ENCODE peak calls at places on chromosomes 13 and 19, in eight cellular contexts. I is naive thymus-derived CD4-positive, alpha-beta T cell; Z is heart right ventricle; F is left ventricle myocardium inferior; Y is AG04449; P is mammary epithelial cell; C is neuronal stem cell; B is foreskin fibroblast. E is an unnamed sample.

GRCh38 chr19:17965370-17966114 is 1.4 kb upstream of the KCNN1 start:
- DNase-seq in Y (no peak), C (no peak), P (no peak), B (no peak), F (no peak), Z (no peak), I (no peak), E (no peak)

GRCh38 chr13:101718496-101718895 is 266.0 kb downstream of the ITGBL1 start:
- DNase-seq in B (no peak), Y (no peak), I (no peak), F (no peak), P (no peak), C (no peak), Z (no peak), E (no peak)

GRCh38 chr13:93746589-93746988 is 520.0 kb downstream of the GPC6 start:
- DNase-seq in Y (no peak), F (no peak), I (no peak), C (no peak), B (no peak), Z (no peak), P (no peak), E (no peak)

GRCh38 chr13:93708323-93709075 is 481.9 kb downstream of the GPC6 start:
- DNase-seq in C (no peak), P (no peak), F (no peak), B (no peak), I (no peak), Z (no peak), Y (no peak), E (no peak)

GRCh38 chr19:14375055-14375581 is 6.1 kb upstream of the ADGRE5 start:
- DNase-seq in P (no peak), F (peak), Z (peak), I (peak), C (no peak), Y (no peak), B (no peak), E (no peak)

GRCh38 chr13:95355491-95355890 is 54.2 kb upstream of the ABCC4 start:
- DNase-seq in Z (no peak), I (no peak), B (peak), Y (peak), C (no peak), F (no peak), P (peak), E (no peak)

GRCh38 chr19:40693896-40694295 is 3.4 kb upstream of the NUMBL start:
- DNase-seq in B (no peak), P (no peak), C (no peak), I (no peak), Z (no peak), Y (no peak), F (no peak), E (no peak)

GRCh38 chr13:39603424-39603947 is 493 bp upstream of the LHFPL6 start:
- DNase-seq in I (no peak), Y (no peak), P (no peak), B (peak), F (no peak), C (no peak), Z (no peak), E (peak)

GRCh38 chr13:33003458-33004019 is 12.7 kb upstream of the KL start:
- DNase-seq in I (no peak), F (no peak), C (no peak), P (no peak), B (no peak), Z (no peak), Y (no peak), E (no peak)

GRCh38 chr19:23762548-23762883 is 3.8 kb upstream of the ZNF681 start:
- DNase-seq in Z (no peak), P (no peak), C (no peak), I (no peak), F (no peak), B (no peak), Y (no peak), E (no peak)

GRCh38 chr19:23762884-23763711 is 4.4 kb upstream of the ZNF681 start:
- DNase-seq in B (no peak), P (peak), Z (peak), C (peak), Y (no peak), F (peak), I (peak), E (peak)

DNA sequence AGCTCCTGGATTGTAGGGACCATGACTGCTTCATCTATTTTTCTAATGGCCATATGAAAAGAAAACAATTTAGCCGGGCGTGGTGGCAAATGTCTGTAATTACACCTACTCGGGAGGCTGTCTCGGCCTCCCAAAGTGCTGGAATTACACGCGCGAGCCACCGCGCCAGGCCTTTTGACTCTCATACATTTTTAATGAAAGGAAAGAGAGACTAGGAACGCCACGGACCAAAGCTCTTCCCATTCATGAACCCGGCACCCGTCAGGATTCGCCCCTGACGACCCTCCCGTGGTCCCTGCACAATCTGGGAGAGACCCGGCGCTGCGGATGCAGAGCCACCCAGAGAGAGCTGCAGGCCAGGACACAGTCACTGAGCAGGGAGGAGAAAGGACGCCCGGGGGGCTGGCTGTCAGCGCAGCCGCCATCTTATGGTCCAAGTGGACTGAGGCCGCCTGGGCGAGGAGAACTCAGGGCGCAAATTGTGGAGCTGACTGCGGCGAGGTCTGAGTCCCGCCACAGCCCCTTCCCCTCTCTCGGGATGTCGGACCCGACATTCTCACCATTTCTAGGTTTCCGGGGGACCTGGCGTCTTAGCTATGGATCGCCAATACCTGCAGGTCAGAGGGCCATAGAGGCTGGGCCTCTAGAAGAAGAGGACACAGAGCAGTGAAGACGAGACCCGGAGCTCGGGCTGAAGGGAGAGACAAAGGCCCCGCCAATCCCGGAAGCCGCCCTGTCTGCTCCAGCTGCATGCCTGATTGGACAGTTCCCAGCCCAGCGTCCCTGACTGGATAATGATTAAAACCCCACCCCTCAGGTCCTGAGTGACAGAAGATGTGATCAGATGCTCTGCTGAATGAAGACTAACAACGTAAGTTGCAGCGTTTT is at the start of gene ZNF681:
- DNase-seq in C (peak), I (peak), F (peak), B (peak), Y (peak), Z (peak), P (peak), E (peak)
- H3K4me3 ChIP-seq in C (peak), I (peak), F (peak), B (peak), Y (peak), Z (peak), P (peak), E (peak)

GRCh38 chr19:28466107-28467045 is 746.6 kb downstream of the UQCRFS1 start:
- DNase-seq in P (peak), Y (no peak), F (peak), I (peak), Z (peak), C (peak), B (peak), E (peak)

GRCh38 chr19:28472111-28472510 is 740.8 kb downstream of the UQCRFS1 start:
- DNase-seq in I (no peak), Y (no peak), C (no peak), P (no peak), B (no peak), Z (no peak), F (no peak), E (no peak)

GRCh38 chr19:28472843-28473242 is 740.1 kb downstream of the UQCRFS1 start:
- DNase-seq in B (no peak), C (no peak), P (no peak), Z (peak), F (peak), Y (no peak), I (no peak), E (no peak)

GRCh38 chr19:28468701-28469459 is 744.1 kb downstream of the UQCRFS1 start:
- DNase-seq in Z (no peak), P (no peak), C (no peak), B (peak), Y (no peak), F (no peak), I (peak), E (no peak)

GRCh38 chr19:28469544-28469943 is 743.4 kb downstream of the UQCRFS1 start:
- DNase-seq in C (no peak), P (no peak), Y (no peak), I (no peak), Z (no peak), B (no peak), F (no peak), E (no peak)
- H3K4me3 ChIP-seq in C (no peak), P (no peak), Y (no peak), I (no peak), Z (no peak), B (no peak), F (no peak), E (no peak)

GRCh38 chr19:16326401-16327130 is 1.9 kb downstream of the KLF2 start:
- DNase-seq in I (peak), C (no peak), Y (no peak), F (no peak), B (no peak), P (no peak), Z (no peak), E (no peak)

GRCh38 chr19:16327911-16328823 is 3.5 kb downstream of the KLF2 start:
- DNase-seq in P (no peak), I (peak), C (no peak), F (peak), B (peak), Y (no peak), Z (peak), E (peak)

GRCh38 chr19:16328824-16329482 is 4.3 kb downstream of the KLF2 start:
- DNase-seq in B (no peak), Z (no peak), C (no peak), Y (no peak), F (no peak), P (no peak), I (peak), E (peak)

GRCh38 chr19:16327131-16327450 is 2.5 kb downstream of the KLF2 start:
- DNase-seq in B (no peak), F (no peak), P (no peak), Y (no peak), C (no peak), I (no peak), Z (no peak), E (no peak)

DNA sequence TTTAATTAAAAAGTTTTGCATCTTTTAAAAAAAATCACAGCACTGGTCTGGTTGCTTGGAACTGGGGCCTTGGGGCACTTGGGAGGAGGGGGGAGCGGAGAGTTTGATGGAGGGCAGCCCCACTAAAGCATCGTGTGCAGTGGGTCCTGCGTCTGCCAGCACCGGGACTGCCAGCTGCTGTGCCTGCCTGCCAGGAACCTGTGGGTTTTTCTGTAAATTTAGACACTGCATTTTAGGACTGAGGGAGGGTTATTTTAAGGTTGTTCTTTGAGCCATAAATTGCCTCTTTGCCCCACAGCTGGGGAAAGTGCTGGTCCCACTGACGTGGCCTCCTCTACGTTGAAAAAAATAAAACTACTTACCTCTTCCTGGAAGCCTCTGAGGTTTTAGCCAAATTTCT is 2.9 kb downstream of the KLF2 start:
- DNase-seq in F (no peak), I (peak), B (no peak), Z (no peak), Y (no peak), C (no peak), P (no peak), E (no peak)
- H3K4me3 ChIP-seq in F (peak), I (peak), B (no peak), Z (peak), Y (no peak), C (no peak), P (no peak), E (peak)

GRCh38 chr13:27026396-27026795 is 145.2 kb downstream of the USP12 start:
- DNase-seq in C (no peak), I (no peak), F (no peak), Z (no peak), P (no peak), Y (no peak), B (no peak), E (no peak)
- H3K4me3 ChIP-seq in C (no peak), I (no peak), F (no peak), Z (no peak), P (no peak), Y (no peak), B (no peak), E (no peak)

GRCh38 chr19:3357731-3358391 is 8.5 kb upstream of the NFIC start:
- DNase-seq in Y (no peak), F (no peak), B (no peak), I (peak), Z (no peak), P (no peak), C (no peak), E (no peak)
- H3K4me3 ChIP-seq in Y (peak), F (peak), B (peak), I (peak), Z (peak), P (no peak), C (no peak), E (peak)

DNA sequence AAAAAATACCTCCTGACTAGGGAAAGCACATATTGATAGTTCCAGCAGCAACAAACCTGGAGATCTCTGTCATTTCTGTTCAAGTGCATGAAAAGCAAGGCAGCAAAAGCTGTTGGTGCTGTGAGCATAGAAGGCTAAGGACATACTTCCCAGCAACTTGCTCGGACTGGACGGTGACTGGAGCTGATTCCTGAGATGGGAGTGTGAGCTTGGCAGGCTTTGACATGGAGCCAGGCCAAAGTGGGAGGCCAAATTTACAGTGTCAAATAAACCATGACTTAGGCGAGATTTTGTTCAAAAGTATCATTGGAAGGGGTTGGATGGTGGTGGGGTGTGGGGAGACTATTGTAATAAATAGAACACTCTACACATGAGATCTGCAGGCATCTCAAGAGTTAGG is 5.9 kb upstream of the ARGLU1 start:
- DNase-seq in F (peak), C (no peak), B (peak), P (no peak), Z (no peak), I (no peak), Y (no peak), E (peak)
- H3K4me3 ChIP-seq in F (no peak), C (no peak), B (peak), P (no peak), Z (no peak), I (no peak), Y (no peak), E (no peak)

DNA sequence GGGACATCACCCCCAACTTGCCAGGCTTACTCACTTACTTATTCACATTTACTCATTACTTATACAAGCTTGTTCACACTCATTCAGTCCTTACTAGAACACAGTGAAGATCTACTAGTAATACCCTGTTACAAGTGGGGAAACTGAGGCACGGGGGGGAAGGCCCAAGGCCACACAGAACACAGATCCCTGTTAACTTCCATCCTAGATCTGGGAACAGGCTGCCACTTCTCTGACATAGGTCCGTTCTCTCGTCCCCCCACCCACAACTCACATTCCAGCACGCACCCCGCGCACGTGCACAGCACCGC is 1.5 kb upstream of the NRTN start:
- DNase-seq in P (no peak), F (no peak), C (no peak), I (no peak), Y (no peak), B (no peak), Z (no peak), E (no peak)
- H3K4me3 ChIP-seq in P (peak), F (peak), C (peak), I (peak), Y (peak), B (peak), Z (peak), E (no peak)

E was measured in testis.